ENCODE peak calls at places on chromosomes 5 and 9, in nine cellular contexts. One of them, this sample, is unnamed.

GRCh38 chr5:153979015-153979414 is 59.7 kb downstream of the FAM114A2 start:
- DNase-seq in NB4: no peak
- DNase-seq in endothelial cell: no peak
- DNase-seq in coronary artery: no peak
- DNase-seq in body of pancreas: no peak
- DNase-seq in left ventricle myocardium inferior: no peak
- DNase-seq in Calu3: no peak
- DNase-seq in upper lobe of right lung: no peak
- DNase-seq in BE2C: no peak
- DNase-seq in this sample: no peak

GRCh38 chr9:132769895-132770774 is 99.9 kb downstream of the GTF3C4 start:
- DNase-seq in BE2C: no peak
- DNase-seq in left ventricle myocardium inferior: peak
- DNase-seq in coronary artery: peak
- DNase-seq in Calu3: peak
- DNase-seq in body of pancreas: peak
- DNase-seq in upper lobe of right lung: peak
- DNase-seq in NB4: peak
- DNase-seq in endothelial cell: peak
- DNase-seq in this sample: peak

GRCh38 chr9:109476781-109477268 is 21.3 kb downstream of the PTPN3 start:
- DNase-seq in coronary artery: no peak
- DNase-seq in endothelial cell: no peak
- DNase-seq in upper lobe of right lung: no peak
- DNase-seq in body of pancreas: peak
- DNase-seq in NB4: no peak
- DNase-seq in Calu3: peak
- DNase-seq in left ventricle myocardium inferior: no peak
- DNase-seq in BE2C: no peak
- DNase-seq in this sample: no peak

GRCh38 chr9:120730661-120731514 is 16.6 kb upstream of the MEGF9 start:
- DNase-seq in left ventricle myocardium inferior: peak
- DNase-seq in upper lobe of right lung: peak
- DNase-seq in NB4: no peak
- DNase-seq in body of pancreas: peak
- DNase-seq in BE2C: peak
- DNase-seq in coronary artery: peak
- DNase-seq in endothelial cell: no peak
- DNase-seq in Calu3: peak
- DNase-seq in this sample: no peak

GRCh38 chr5:94288937-94289336 is 329.5 kb downstream of the KIAA0825 start:
- DNase-seq in NB4: no peak
- DNase-seq in BE2C: no peak
- DNase-seq in coronary artery: no peak
- DNase-seq in upper lobe of right lung: no peak
- DNase-seq in body of pancreas: no peak
- DNase-seq in left ventricle myocardium inferior: no peak
- DNase-seq in endothelial cell: no peak
- DNase-seq in Calu3: no peak
- DNase-seq in this sample: no peak

GRCh38 chr9:91580136-91580535 is 156.5 kb upstream of the NFIL3 start:
- DNase-seq in BE2C: no peak
- DNase-seq in left ventricle myocardium inferior: no peak
- DNase-seq in endothelial cell: no peak
- DNase-seq in coronary artery: no peak
- DNase-seq in NB4: peak
- DNase-seq in Calu3: no peak
- DNase-seq in body of pancreas: no peak
- DNase-seq in upper lobe of right lung: no peak
- DNase-seq in this sample: no peak

GRCh38 chr5:176492431-176492830 is 44.2 kb downstream of the FAF2 start:
- DNase-seq in Calu3: no peak
- DNase-seq in coronary artery: no peak
- DNase-seq in body of pancreas: no peak
- DNase-seq in NB4: no peak
- DNase-seq in upper lobe of right lung: no peak
- DNase-seq in BE2C: no peak
- DNase-seq in endothelial cell: no peak
- DNase-seq in left ventricle myocardium inferior: no peak
- DNase-seq in this sample: no peak

GRCh38 chr9:14156046-14156445 is 157.9 kb downstream of the NFIB start:
- DNase-seq in endothelial cell: no peak
- DNase-seq in coronary artery: no peak
- DNase-seq in NB4: no peak
- DNase-seq in left ventricle myocardium inferior: no peak
- DNase-seq in BE2C: no peak
- DNase-seq in upper lobe of right lung: no peak
- DNase-seq in Calu3: no peak
- DNase-seq in body of pancreas: no peak
- DNase-seq in this sample: no peak

GRCh38 chr5:159899067-159900049 is 16.9 kb upstream of the ADRA1B start:
- DNase-seq in NB4: no peak
- DNase-seq in endothelial cell: no peak
- DNase-seq in upper lobe of right lung: no peak
- DNase-seq in left ventricle myocardium inferior: no peak
- DNase-seq in coronary artery: no peak
- DNase-seq in body of pancreas: no peak
- DNase-seq in BE2C: no peak
- DNase-seq in Calu3: no peak
- DNase-seq in this sample: no peak

GRCh38 chr5:135538261-135538660 is 2.5 kb upstream of the NEUROG1 start:
- DNase-seq in NB4: no peak
- DNase-seq in upper lobe of right lung: no peak
- DNase-seq in endothelial cell: no peak
- DNase-seq in Calu3: no peak
- DNase-seq in coronary artery: no peak
- DNase-seq in BE2C: no peak
- DNase-seq in body of pancreas: no peak
- DNase-seq in left ventricle myocardium inferior: no peak
- DNase-seq in this sample: peak

GRCh38 chr9:113590991-113591898 is 127.7 kb downstream of the RGS3 start:
- DNase-seq in left ventricle myocardium inferior: peak
- DNase-seq in body of pancreas: peak
- DNase-seq in Calu3: peak
- DNase-seq in endothelial cell: peak
- DNase-seq in coronary artery: no peak
- DNase-seq in BE2C: peak
- DNase-seq in NB4: peak
- DNase-seq in upper lobe of right lung: peak
- DNase-seq in this sample: peak

DNA sequence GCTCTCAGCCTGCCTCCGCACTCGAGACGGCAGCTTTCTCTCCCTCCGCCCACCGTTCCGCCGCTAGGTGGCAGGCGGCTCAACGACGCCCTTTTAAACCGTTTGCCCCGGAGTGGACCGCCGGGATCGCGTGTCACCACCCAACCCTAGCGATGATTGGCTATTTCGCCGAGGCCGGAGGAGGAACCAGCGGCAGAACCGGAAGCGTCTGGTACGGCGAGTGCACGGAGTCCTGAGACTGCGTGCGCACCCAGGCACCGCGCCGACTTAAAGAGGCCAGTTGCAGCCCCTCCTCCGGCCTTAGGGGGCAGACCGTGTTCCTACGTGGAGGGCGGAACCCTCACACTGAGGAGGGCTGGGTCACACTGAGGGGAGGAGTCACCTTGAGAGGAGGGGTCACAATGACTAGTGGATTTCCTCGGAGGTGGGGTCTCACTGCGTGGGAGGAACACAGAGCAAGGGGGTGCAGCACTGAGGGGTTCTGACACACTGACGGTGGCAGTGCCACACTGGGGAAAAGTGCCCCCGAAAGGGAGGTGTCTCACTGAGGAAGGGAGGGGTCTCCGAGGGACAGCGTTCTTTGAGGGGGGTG is 980 bp upstream of the TESK1 start:
- DNase-seq in NB4: peak
- DNase-seq in Calu3: peak
- DNase-seq in BE2C: peak
- DNase-seq in coronary artery: peak
- DNase-seq in left ventricle myocardium inferior: peak
- DNase-seq in upper lobe of right lung: peak
- DNase-seq in endothelial cell: peak
- DNase-seq in body of pancreas: peak
- DNase-seq in this sample: peak
- TF ChIP-seq CTCF in NB4: peak
- TF ChIP-seq CTCF in Calu3: peak
- TF ChIP-seq CTCF in BE2C: peak
- TF ChIP-seq CTCF in coronary artery: peak
- TF ChIP-seq CTCF in left ventricle myocardium inferior: peak
- TF ChIP-seq CTCF in upper lobe of right lung: peak
- TF ChIP-seq CTCF in endothelial cell: peak
- TF ChIP-seq CTCF in body of pancreas: peak
- TF ChIP-seq CTCF in this sample: peak

DNA sequence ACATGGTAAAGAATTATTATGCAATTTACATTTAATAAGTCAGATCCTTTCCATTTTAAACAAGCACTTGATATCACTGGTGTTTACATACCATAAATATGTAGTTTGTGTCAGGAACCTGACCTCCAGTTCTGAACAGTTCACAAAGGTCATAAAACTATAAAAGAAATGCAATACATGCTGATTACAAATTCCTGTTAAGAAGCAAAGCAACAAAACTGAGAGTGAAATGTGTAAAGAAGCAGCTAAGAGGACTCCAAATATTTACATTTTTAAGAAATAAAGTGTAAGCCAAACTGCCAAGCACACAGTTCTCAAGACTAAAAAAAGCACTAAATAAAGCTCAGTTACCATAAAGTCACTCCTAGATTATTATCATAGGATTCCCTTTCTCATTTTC is 17.4 kb upstream of the SCAI start:
- DNase-seq in BE2C: no peak
- DNase-seq in upper lobe of right lung: no peak
- DNase-seq in NB4: no peak
- DNase-seq in body of pancreas: no peak
- DNase-seq in coronary artery: no peak
- DNase-seq in endothelial cell: no peak
- DNase-seq in Calu3: no peak
- DNase-seq in left ventricle myocardium inferior: no peak
- DNase-seq in this sample: no peak
- TF ChIP-seq CTCF in BE2C: no peak
- TF ChIP-seq CTCF in upper lobe of right lung: no peak
- TF ChIP-seq CTCF in NB4: no peak
- TF ChIP-seq CTCF in body of pancreas: no peak
- TF ChIP-seq CTCF in coronary artery: no peak
- TF ChIP-seq CTCF in endothelial cell: no peak
- TF ChIP-seq CTCF in Calu3: no peak
- TF ChIP-seq CTCF in left ventricle myocardium inferior: no peak
- TF ChIP-seq CTCF in this sample: no peak

GRCh38 chr5:143700994-143701393 is 111.0 kb upstream of the HMHB1 start:
- DNase-seq in endothelial cell: no peak
- DNase-seq in Calu3: no peak
- DNase-seq in upper lobe of right lung: no peak
- DNase-seq in coronary artery: no peak
- DNase-seq in left ventricle myocardium inferior: no peak
- DNase-seq in NB4: no peak
- DNase-seq in BE2C: no peak
- DNase-seq in body of pancreas: no peak
- DNase-seq in this sample: no peak
- TF ChIP-seq CTCF in endothelial cell: no peak
- TF ChIP-seq CTCF in Calu3: no peak
- TF ChIP-seq CTCF in upper lobe of right lung: no peak
- TF ChIP-seq CTCF in coronary artery: no peak
- TF ChIP-seq CTCF in left ventricle myocardium inferior: peak
- TF ChIP-seq CTCF in NB4: no peak
- TF ChIP-seq CTCF in BE2C: no peak
- TF ChIP-seq CTCF in body of pancreas: no peak
- TF ChIP-seq CTCF in this sample: peak

DNA sequence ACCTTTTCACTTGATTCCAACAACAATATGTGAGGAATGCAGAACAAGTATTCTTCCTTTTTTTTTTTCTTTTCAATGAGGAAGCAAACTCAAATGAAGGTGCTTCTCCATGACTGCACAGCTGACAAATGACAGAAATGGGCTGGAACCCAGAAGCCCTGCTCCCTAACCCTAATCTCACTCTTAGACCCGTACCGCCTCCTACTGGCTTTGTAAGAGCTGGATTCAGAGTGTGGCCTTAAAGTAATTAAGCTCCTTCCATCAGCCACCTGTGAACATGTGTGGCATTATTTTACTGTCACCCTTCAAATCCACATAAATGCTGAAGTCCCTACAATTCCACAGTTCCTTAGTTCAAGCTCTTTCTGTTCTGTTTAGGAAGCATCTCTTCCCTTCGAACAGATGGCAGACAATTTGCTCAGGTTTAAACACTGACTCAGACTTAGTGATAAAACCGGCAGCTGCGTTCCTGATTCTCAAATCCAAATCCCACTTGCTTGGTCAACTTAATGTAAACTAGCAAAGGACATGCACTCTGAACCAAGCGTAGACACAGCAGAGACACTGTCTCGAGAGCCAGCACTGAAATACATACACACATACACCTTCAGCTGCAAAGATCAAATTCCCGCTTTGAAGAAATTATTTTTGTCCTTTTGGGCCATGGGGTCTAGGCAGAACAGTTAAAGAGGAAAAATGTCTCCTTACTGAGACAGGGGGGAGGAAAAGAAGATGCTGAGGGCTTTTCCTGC is 316.7 kb upstream of the TLE4 start:
- DNase-seq in body of pancreas: no peak
- DNase-seq in left ventricle myocardium inferior: no peak
- DNase-seq in Calu3: no peak
- DNase-seq in endothelial cell: no peak
- DNase-seq in coronary artery: no peak
- DNase-seq in NB4: peak
- DNase-seq in upper lobe of right lung: no peak
- DNase-seq in BE2C: no peak
- DNase-seq in this sample: no peak
- TF ChIP-seq CTCF in body of pancreas: no peak
- TF ChIP-seq CTCF in left ventricle myocardium inferior: no peak
- TF ChIP-seq CTCF in Calu3: no peak
- TF ChIP-seq CTCF in endothelial cell: no peak
- TF ChIP-seq CTCF in coronary artery: no peak
- TF ChIP-seq CTCF in NB4: no peak
- TF ChIP-seq CTCF in upper lobe of right lung: no peak
- TF ChIP-seq CTCF in BE2C: peak
- TF ChIP-seq CTCF in this sample: peak

GRCh38 chr9:97696823-97697601 is at the start of gene XPA:
- DNase-seq in body of pancreas: peak
- DNase-seq in coronary artery: peak
- DNase-seq in BE2C: peak
- DNase-seq in left ventricle myocardium inferior: peak
- DNase-seq in upper lobe of right lung: peak
- DNase-seq in endothelial cell: peak
- DNase-seq in Calu3: peak
- DNase-seq in NB4: peak
- DNase-seq in this sample: peak
- TF ChIP-seq CTCF in body of pancreas: no peak
- TF ChIP-seq CTCF in coronary artery: no peak
- TF ChIP-seq CTCF in BE2C: no peak
- TF ChIP-seq CTCF in left ventricle myocardium inferior: no peak
- TF ChIP-seq CTCF in upper lobe of right lung: no peak
- TF ChIP-seq CTCF in endothelial cell: no peak
- TF ChIP-seq CTCF in Calu3: no peak
- TF ChIP-seq CTCF in NB4: no peak
- TF ChIP-seq CTCF in this sample: no peak

GRCh38 chr5:129172561-129172960 is 78.0 kb downstream of the ISOC1 start:
- DNase-seq in body of pancreas: no peak
- DNase-seq in left ventricle myocardium inferior: no peak
- DNase-seq in Calu3: peak
- DNase-seq in NB4: no peak
- DNase-seq in upper lobe of right lung: no peak
- DNase-seq in coronary artery: no peak
- DNase-seq in endothelial cell: no peak
- DNase-seq in BE2C: no peak
- DNase-seq in this sample: no peak
- TF ChIP-seq CTCF in body of pancreas: no peak
- TF ChIP-seq CTCF in left ventricle myocardium inferior: peak
- TF ChIP-seq CTCF in Calu3: no peak
- TF ChIP-seq CTCF in NB4: no peak
- TF ChIP-seq CTCF in upper lobe of right lung: no peak
- TF ChIP-seq CTCF in coronary artery: no peak
- TF ChIP-seq CTCF in endothelial cell: peak
- TF ChIP-seq CTCF in BE2C: peak
- TF ChIP-seq CTCF in this sample: no peak